ENCODE peak calls at places on chromosomes 5 and 9, in ten cellular contexts. M is iPS-NIHi11, Y is activated gamma-delta T cell treated with Interleukin-2 at 50 U/mL for 16 hours, J is fibroblast of the aortic adventitia, K is adipocyte, R is uterus, S is astrocyte of the spinal cord, L is GM23248, H is pulmonary artery endothelial cell, Z is NCI-H524 treated with DMSO at 0.1 percent for 48 hours. X is an unnamed sample.

GRCh38 chr9:6173914-6174313 is 41.7 kb upstream of the IL33 start:
- DNase-seq in M (no peak), L (no peak), Y (no peak), J (no peak), Z (no peak), H (no peak), K (no peak), R (no peak), S (no peak), X (no peak)

GRCh38 chr9:131840220-131840619 is 100.3 kb upstream of the RAPGEF1 start:
- DNase-seq in H (no peak), M (peak), R (no peak), S (no peak), Z (no peak), J (no peak), Y (no peak), L (no peak), K (no peak), X (no peak)

GRCh38 chr5:175590471-175590881 is 67.4 kb upstream of the HRH2 start:
- DNase-seq in M (no peak), S (peak), H (no peak), K (peak), R (no peak), Z (no peak), Y (no peak), L (peak), J (peak), X (no peak)

GRCh38 chr9:88748566-88749238 is 213.7 kb downstream of the NXNL2 start:
- DNase-seq in Z (no peak), K (peak), J (peak), L (peak), S (peak), Y (no peak), M (no peak), R (peak), H (no peak), X (no peak)

GRCh38 chr5:173742432-173742816 is 126.0 kb upstream of the BOD1 start:
- DNase-seq in L (no peak), K (no peak), Y (no peak), J (no peak), M (no peak), H (no peak), Z (no peak), S (no peak), R (no peak), X (no peak)

GRCh38 chr9:72193478-72193881 is 44.2 kb downstream of the GDA start:
- DNase-seq in M (no peak), R (no peak), Z (no peak), H (no peak), L (no peak), J (no peak), Y (no peak), K (no peak), S (no peak), X (no peak)

GRCh38 chr5:138944527-138945322 is 69.6 kb upstream of the LRRTM2 start:
- DNase-seq in S (no peak), J (no peak), L (no peak), Y (no peak), R (no peak), K (no peak), H (no peak), M (no peak), Z (no peak), X (no peak)

GRCh38 chr5:107067391-107067790 is 603.3 kb downstream of the EFNA5 start:
- DNase-seq in Z (no peak), S (peak), H (no peak), J (no peak), Y (no peak), R (no peak), M (no peak), K (peak), L (no peak), X (no peak)

GRCh38 chr5:172336666-172337310 is 53.2 kb upstream of the UBTD2 start:
- DNase-seq in S (no peak), J (no peak), Z (peak), M (no peak), L (no peak), R (no peak), K (no peak), Y (no peak), H (no peak), X (peak)

GRCh38 chr9:4110562-4110961 is 189.3 kb downstream of the GLIS3 start:
- DNase-seq in J (no peak), Z (no peak), H (no peak), M (no peak), Y (no peak), R (no peak), L (no peak), S (no peak), K (no peak), X (no peak)

GRCh38 chr5:61178702-61179101 is 16.4 kb upstream of the SMIM15 start:
- DNase-seq in J (no peak), S (no peak), H (no peak), M (no peak), K (no peak), R (no peak), Y (no peak), Z (no peak), L (no peak), X (no peak)

GRCh38 chr9:104658496-104659195 is 35.7 kb upstream of the OR13D1 start:
- DNase-seq in L (no peak), Y (no peak), Z (no peak), R (no peak), K (no peak), H (no peak), J (no peak), M (no peak), S (no peak), X (no peak)

GRCh38 chr5:180670586-180671359 is 21.4 kb upstream of the FLT4 start:
- DNase-seq in M (peak), R (no peak), H (no peak), Y (peak), J (peak), L (peak), Z (no peak), K (peak), S (peak), X (peak)

GRCh38 chr5:122942164-122942914 is 94.2 kb downstream of the PPIC start:
- DNase-seq in R (no peak), H (peak), S (peak), L (no peak), Z (no peak), J (peak), K (peak), Y (no peak), M (no peak), X (no peak)

GRCh38 chr5:59123595-59124561 is 541.0 kb downstream of the RAB3C start:
- DNase-seq in S (no peak), Y (no peak), L (no peak), K (no peak), H (no peak), M (no peak), Z (no peak), J (no peak), R (no peak), X (no peak)

GRCh38 chr9:86175223-86175622 is 75.9 kb upstream of the GOLM1 start:
- DNase-seq in S (no peak), Z (no peak), J (no peak), K (no peak), R (no peak), Y (no peak), M (no peak), H (no peak), L (no peak), X (no peak)

GRCh38 chr5:76372320-76373054 is 30.6 kb upstream of the IQGAP2 start:
- DNase-seq in R (no peak), L (peak), Z (no peak), S (peak), Y (no peak), K (peak), J (peak), M (peak), H (no peak), X (no peak)

GRCh38 chr5:69331528-69332445 is 814 bp downstream of the CCDC125 start:
- DNase-seq in K (no peak), Y (no peak), J (no peak), H (no peak), M (peak), S (no peak), R (no peak), Z (no peak), L (peak), X (no peak)

GRCh38 chr9:98302150-98302549 is 46.7 kb upstream of the TBC1D2 start:
- DNase-seq in J (no peak), M (no peak), Z (no peak), L (no peak), K (no peak), Y (no peak), H (no peak), R (no peak), S (no peak), X (no peak)

GRCh38 chr9:97510797-97511761 is 9.6 kb downstream of the TMOD1 start:
- DNase-seq in Y (no peak), K (peak), J (peak), R (peak), S (peak), M (no peak), Z (no peak), L (peak), H (peak), X (no peak)

GRCh38 chr5:42875211-42875610 is 63.5 kb upstream of the SELENOP start:
- DNase-seq in S (no peak), J (no peak), Y (no peak), R (no peak), L (no peak), Z (no peak), M (no peak), H (no peak), K (no peak), X (no peak)

GRCh38 chr5:112202694-112203093 is 216.4 kb downstream of the EPB41L4A start:
- DNase-seq in H (no peak), Z (no peak), K (no peak), Y (no peak), L (no peak), S (no peak), R (no peak), J (no peak), M (no peak), X (no peak)

GRCh38 chr9:70607329-70607728 is 192.9 kb upstream of the KLF9 start:
- DNase-seq in H (no peak), K (no peak), J (no peak), Y (no peak), R (no peak), Z (no peak), S (no peak), L (no peak), M (no peak), X (no peak)

GRCh38 chr9:132039284-132039683 is 40.4 kb downstream of the MED27 start:
- DNase-seq in R (no peak), S (no peak), Z (no peak), H (no peak), J (no peak), K (no peak), L (no peak), Y (no peak), M (no peak), X (no peak)

GRCh38 chr9:98989036-98990000 is 45.6 kb downstream of the COL15A1 start:
- DNase-seq in K (peak), J (peak), Z (no peak), M (no peak), L (peak), Y (no peak), R (peak), S (peak), H (no peak), X (no peak)

GRCh38 chr9:132409828-132410528 is at the start of gene CFAP77:
- DNase-seq in Z (no peak), K (peak), Y (no peak), R (no peak), M (peak), L (peak), S (peak), H (no peak), J (peak), X (peak)

GRCh38 chr9:94860678-94861588 is 134.4 kb downstream of the AOPEP start:
- DNase-seq in J (no peak), Y (peak), L (peak), Z (no peak), M (no peak), H (no peak), R (no peak), S (peak), K (no peak), X (no peak)

GRCh38 chr5:152124413-152125082 is 199.9 kb upstream of the GLRA1 start:
- DNase-seq in M (peak), R (no peak), L (no peak), S (no peak), K (no peak), J (no peak), H (no peak), Y (no peak), Z (no peak), X (no peak)

GRCh38 chr9:113151696-113152630 is 1.2 kb downstream of the SLC31A2 start:
- DNase-seq in S (no peak), Y (no peak), R (no peak), K (no peak), J (no peak), M (no peak), H (no peak), Z (no peak), L (peak), X (no peak)

GRCh38 chr5:1315709-1316587 is 21.1 kb upstream of the TERT start:
- DNase-seq in J (peak), S (peak), H (no peak), L (peak), R (no peak), M (peak), Y (peak), Z (peak), K (no peak), X (peak)

GRCh38 chr9:13274901-13275641 is 4.4 kb downstream of the MPDZ start:
- DNase-seq in L (peak), K (peak), H (no peak), M (no peak), Z (no peak), S (peak), Y (no peak), J (peak), R (no peak), X (no peak)

GRCh38 chr5:15560421-15560820 is 60.4 kb downstream of the FBXL7 start:
- DNase-seq in S (no peak), J (no peak), L (no peak), K (no peak), Y (no peak), Z (no peak), R (no peak), M (no peak), H (no peak), X (no peak)

GRCh38 chr9:68546596-68547390 is 6.1 kb upstream of the TMEM252 start:
- DNase-seq in K (no peak), S (no peak), J (no peak), Z (no peak), M (no peak), L (no peak), Y (no peak), H (no peak), R (no peak), X (no peak)

GRCh38 chr9:98565152-98566135 is 143.3 kb downstream of the GABBR2 start:
- DNase-seq in R (no peak), M (no peak), S (no peak), Y (no peak), K (no peak), H (no peak), Z (no peak), J (no peak), L (no peak), X (no peak)